ENCODE peak calls at places on chromosome 1, in six cellular contexts. K is mesendoderm, I is IMR-90, B is H1, O is neuronal stem cell, F is trophoblast cell. L is an unnamed sample.

GRCh38 chr1:87968259-87968955 is 639.7 kb downstream of the LMO4 start:
- DNase-seq in K (no peak), I (peak), B (no peak), O (no peak), F (no peak), L (peak)

GRCh38 chr1:52702886-52703787 is 5.0 kb upstream of the COA7 start:
- DNase-seq in K (peak), I (peak), B (peak), O (peak), F (peak), L (peak)

GRCh38 chr1:212070720-212071302 is 35.3 kb downstream of the DTL start:
- DNase-seq in K (peak), I (peak), B (no peak), O (no peak), F (no peak), L (peak)

GRCh38 chr1:16082283-16083038 is 9.0 kb upstream of the FAM131C start:
- DNase-seq in K (peak), I (peak), B (peak), O (peak), F (peak), L (peak)

GRCh38 chr1:97042551-97042950 is 321.0 kb downstream of the PTBP2 start:
- DNase-seq in K (no peak), I (peak), B (no peak), O (no peak), F (no peak), L (no peak)

GRCh38 chr1:7437036-7437435 is 334.1 kb upstream of the VAMP3 start:
- DNase-seq in K (no peak), I (no peak), B (no peak), O (no peak), F (no peak), L (no peak)

GRCh38 chr1:241114699-241115233 is 242.2 kb downstream of the RGS7 start:
- DNase-seq in K (peak), I (no peak), B (no peak), O (no peak), F (no peak), L (no peak)

GRCh38 chr1:83954301-83954823 is 44.6 kb downstream of the TTLL7 start:
- DNase-seq in K (no peak), I (no peak), B (no peak), O (no peak), F (no peak), L (no peak)

GRCh38 chr1:42736152-42736551 is 3.9 kb downstream of the CLDN19 start:
- DNase-seq in K (peak), I (no peak), B (no peak), O (no peak), F (peak), L (peak)

GRCh38 chr1:7893529-7894180 is 40.8 kb upstream of the UTS2 start:
- DNase-seq in K (no peak), I (peak), B (no peak), O (no peak), F (no peak), L (no peak)

GRCh38 chr1:20672265-20672632 is 11.1 kb upstream of the DDOST start:
- DNase-seq in K (no peak), I (no peak), B (no peak), O (no peak), F (no peak), L (no peak)

GRCh38 chr1:154849645-154850131 is 20.4 kb downstream of the KCNN3 start:
- DNase-seq in K (peak), I (no peak), B (no peak), O (no peak), F (no peak), L (no peak)

GRCh38 chr1:42201986-42202385 is 37.4 kb upstream of the GUCA2A start:
- DNase-seq in K (no peak), I (no peak), B (no peak), O (no peak), F (no peak), L (no peak)

GRCh38 chr1:212430416-212430815 is 2.3 kb upstream of the NENF start:
- DNase-seq in K (no peak), I (peak), B (no peak), O (no peak), F (no peak), L (peak)

GRCh38 chr1:116961599-116961998 is 40.0 kb upstream of the CD101 start:
- DNase-seq in K (no peak), I (no peak), B (no peak), O (no peak), F (no peak), L (no peak)

GRCh38 chr1:64536836-64537490 is 67.0 kb downstream of the CACHD1 start:
- DNase-seq in K (no peak), I (no peak), B (no peak), O (no peak), F (no peak), L (no peak)

GRCh38 chr1:35269190-35269988 is 880 bp downstream of the ZMYM4 start:
- DNase-seq in K (peak), I (no peak), B (no peak), O (peak), F (no peak), L (peak)

GRCh38 chr1:241408170-241408569 is 51.2 kb upstream of the RGS7 start:
- DNase-seq in K (peak), I (peak), B (no peak), O (no peak), F (no peak), L (peak)

GRCh38 chr1:22212400-22213233 is 69.7 kb upstream of the WNT4 start:
- DNase-seq in K (no peak), I (no peak), B (no peak), O (no peak), F (no peak), L (no peak)

GRCh38 chr1:244231572-244232315 is 180.7 kb downstream of the ZBTB18 start:
- DNase-seq in K (no peak), I (peak), B (no peak), O (no peak), F (no peak), L (no peak)

DNA sequence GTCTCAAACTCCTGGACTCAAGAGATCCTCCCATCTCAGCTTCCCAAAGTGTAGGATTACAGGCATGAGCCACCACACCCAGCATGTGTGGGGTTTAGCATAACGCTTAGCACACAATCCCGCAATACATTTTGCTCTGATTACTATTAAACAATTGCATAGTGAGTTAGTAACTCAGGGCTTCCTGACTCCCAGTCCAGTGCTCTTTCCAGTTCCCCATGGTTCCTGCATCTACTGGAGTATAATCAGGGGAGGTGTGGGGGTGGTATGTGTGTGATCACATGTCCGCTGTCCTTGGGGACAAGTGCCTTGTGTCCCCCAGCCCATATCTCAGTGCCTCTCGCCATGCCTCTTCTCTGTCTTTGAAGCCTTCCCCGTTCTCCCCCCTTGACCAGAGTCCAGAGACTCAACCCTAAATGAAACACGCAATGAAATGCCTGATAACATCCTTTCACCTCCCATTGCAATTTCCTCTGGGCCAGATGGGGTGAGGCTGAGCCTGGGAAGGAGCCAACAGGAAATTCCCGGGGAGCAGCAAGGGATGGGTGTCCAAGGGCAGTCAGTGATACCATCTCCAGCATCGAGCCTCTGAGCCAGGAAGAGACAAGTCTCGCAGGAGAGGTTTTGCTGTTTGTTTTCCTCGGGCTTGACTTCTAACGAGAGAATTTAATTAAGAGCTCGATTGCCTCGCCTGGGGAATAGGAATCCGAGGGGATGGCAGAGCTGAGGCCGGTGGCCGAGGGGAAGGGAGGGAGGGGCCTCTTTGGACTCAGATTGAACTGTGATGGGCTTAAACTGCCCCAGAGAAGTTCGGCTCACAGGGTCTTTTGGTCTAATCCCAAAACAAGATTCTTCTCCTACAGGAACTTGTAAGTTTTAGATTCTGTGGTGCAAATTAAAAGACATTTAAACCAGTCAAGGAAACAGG is 7.7 kb upstream of the HTR1D start:
- DNase-seq in K (peak), I (peak), B (no peak), O (no peak), F (no peak), L (peak)
- H4K8ac ChIP-seq in K (no peak), I (peak), B (no peak), O (no peak), F (no peak), L (no peak)

GRCh38 chr1:86703696-86704455 is 500 bp upstream of the SH3GLB1 start:
- DNase-seq in K (peak), I (no peak), B (peak), O (peak), F (no peak), L (no peak)

GRCh38 chr1:86706018-86706417 is 1.6 kb downstream of the SH3GLB1 start:
- DNase-seq in K (no peak), I (no peak), B (no peak), O (no peak), F (no peak), L (peak)

GRCh38 chr1:86704972-86705632 is 726 bp downstream of the SH3GLB1 start:
- DNase-seq in K (peak), I (peak), B (peak), O (no peak), F (peak), L (peak)

GRCh38 chr1:86705633-86705985 is 1.2 kb downstream of the SH3GLB1 start:
- DNase-seq in K (no peak), I (no peak), B (no peak), O (no peak), F (no peak), L (peak)

DNA sequence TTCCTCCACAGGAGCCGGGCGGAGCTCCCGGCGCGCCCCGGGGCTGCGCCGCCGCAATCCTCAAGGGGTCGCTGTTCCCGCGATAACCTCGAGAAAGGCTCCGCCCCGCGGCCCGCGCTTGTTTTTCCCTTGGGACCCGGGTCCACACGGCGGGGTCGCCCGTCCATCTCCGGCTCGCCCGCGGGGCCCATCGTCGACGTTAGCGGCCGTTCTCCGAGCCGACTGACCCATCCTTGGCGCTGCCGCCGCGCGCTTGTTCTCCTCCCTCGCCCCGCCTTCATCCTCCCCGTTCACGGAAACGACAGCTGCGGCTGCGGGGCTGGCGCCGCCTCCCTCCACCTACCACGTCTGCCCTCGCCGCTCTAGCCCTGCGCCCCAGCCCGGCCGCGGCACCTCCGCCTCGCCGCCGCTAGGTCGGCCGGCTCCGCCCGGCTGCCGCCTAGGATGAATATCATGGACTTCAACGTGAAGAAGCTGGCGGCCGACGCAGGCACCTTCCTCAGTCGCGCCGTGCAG is at the start of gene SH3GLB1:
- DNase-seq in K (peak), I (peak), B (peak), O (peak), F (peak), L (peak)
- H2BK5ac ChIP-seq in K (peak), I (peak), B (peak), O (peak), F (peak), L (peak)

GRCh38 chr1:146013566-146013937 is 8.0 kb downstream of the HJV start:
- DNase-seq in K (no peak), I (no peak), B (no peak), O (no peak), F (no peak), L (no peak)
- H3K4me3 ChIP-seq in K (no peak), I (no peak), B (no peak), O (no peak), F (no peak), L (no peak)

GRCh38 chr1:150567341-150567716 is 12.1 kb downstream of the MCL1 start:
- DNase-seq in K (no peak), I (peak), B (no peak), O (no peak), F (no peak), L (peak)

GRCh38 chr1:150567717-150568561 is 11.5 kb downstream of the MCL1 start:
- DNase-seq in K (peak), I (peak), B (peak), O (peak), F (peak), L (peak)

GRCh38 chr1:150564051-150564991 is 15.1 kb downstream of the MCL1 start:
- DNase-seq in K (no peak), I (no peak), B (no peak), O (no peak), F (no peak), L (peak)

GRCh38 chr1:150566589-150567340 is 12.6 kb downstream of the MCL1 start:
- DNase-seq in K (no peak), I (no peak), B (no peak), O (no peak), F (no peak), L (peak)

DNA sequence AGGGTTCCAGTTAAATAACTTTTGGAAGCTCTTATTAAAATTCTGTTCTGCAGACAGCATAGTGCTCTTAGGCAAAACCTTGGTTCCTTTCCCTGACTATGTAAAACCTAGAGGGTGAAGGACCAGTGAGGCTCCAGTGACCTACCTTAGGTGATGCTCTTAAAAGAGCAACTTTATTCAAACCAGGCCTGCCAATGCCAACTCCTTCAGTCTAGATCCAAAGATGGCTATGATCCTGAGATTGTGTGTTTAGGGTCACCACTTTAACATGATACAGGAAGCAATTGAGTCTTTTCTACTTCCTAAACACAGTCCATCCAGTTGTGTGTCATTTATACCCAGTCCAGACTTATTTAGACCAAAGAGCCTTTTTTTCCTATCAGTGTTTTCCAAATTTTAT is 10.8 kb downstream of the MCL1 start:
- DNase-seq in K (no peak), I (no peak), B (no peak), O (no peak), F (no peak), L (no peak)
- H4K8ac ChIP-seq in K (no peak), I (peak), B (no peak), O (no peak), F (peak), L (no peak)